ENCODE peak calls at places on chromosomes 6 and 20, in five cellular contexts. C is HCT116, K is IMR-90, I is PC-9, U is GM23338. R is an unnamed sample.

GRCh38 chr20:44596010-44596409 is 13.6 kb downstream of the PKIG start:
- DNase-seq in C (no peak), K (no peak), I (no peak), U (no peak), R (no peak)

GRCh38 chr6:108114861-108115597 is 40.5 kb upstream of the OSTM1 start:
- DNase-seq in C (no peak), K (peak; percentile 55), I (peak; percentile 3), U (peak; percentile 87), R (peak; percentile 59)

GRCh38 chr6:2792330-2792729 is 27.1 kb downstream of the WRNIP1 start:
- DNase-seq in C (peak; percentile 27), K (peak; percentile 50), I (no peak), U (no peak), R (peak; percentile 48)

GRCh38 chr6:169042061-169042460 is 211.6 kb downstream of the THBS2 start:
- DNase-seq in C (no peak), K (no peak), I (no peak), U (no peak), R (no peak)

GRCh38 chr6:33628401-33628964 is 7.4 kb downstream of the ITPR3 start:
- DNase-seq in C (no peak), K (no peak), I (no peak), U (no peak), R (no peak)

GRCh38 chr20:64230461-64231145 is 24.9 kb upstream of the PCMTD2 start:
- DNase-seq in C (no peak), K (no peak), I (no peak), U (no peak), R (no peak)

GRCh38 chr6:169722362-169723199 is 1.7 kb downstream of the PHF10 start:
- DNase-seq in C (no peak), K (peak; percentile 88), I (peak; percentile 7), U (peak; percentile 66), R (peak; percentile 55)

GRCh38 chr6:159728552-159728951 is 1.2 kb downstream of the WTAP start:
- DNase-seq in C (no peak), K (no peak), I (no peak), U (no peak), R (peak; percentile 19)

GRCh38 chr6:44342052-44342451 is 398 bp upstream of the SPATS1 start:
- DNase-seq in C (no peak), K (no peak), I (no peak), U (no peak), R (no peak)

GRCh38 chr20:20362774-20363435 is 5.0 kb upstream of the INSM1 start:
- DNase-seq in C (no peak), K (no peak), I (no peak), U (peak; percentile 84), R (no peak)

GRCh38 chr20:22584922-22585785 is 782 bp upstream of the FOXA2 start:
- DNase-seq in C (no peak), K (no peak), I (no peak), U (peak; percentile 72), R (no peak)

GRCh38 chr6:150297327-150298028 is 71.3 kb upstream of the IYD start:
- DNase-seq in C (no peak), K (no peak), I (peak; percentile 14), U (no peak), R (peak; percentile 80)

GRCh38 chr6:89467437-89467836 is 34.5 kb downstream of the ANKRD6 start:
- DNase-seq in C (no peak), K (no peak), I (no peak), U (no peak), R (no peak)

DNA sequence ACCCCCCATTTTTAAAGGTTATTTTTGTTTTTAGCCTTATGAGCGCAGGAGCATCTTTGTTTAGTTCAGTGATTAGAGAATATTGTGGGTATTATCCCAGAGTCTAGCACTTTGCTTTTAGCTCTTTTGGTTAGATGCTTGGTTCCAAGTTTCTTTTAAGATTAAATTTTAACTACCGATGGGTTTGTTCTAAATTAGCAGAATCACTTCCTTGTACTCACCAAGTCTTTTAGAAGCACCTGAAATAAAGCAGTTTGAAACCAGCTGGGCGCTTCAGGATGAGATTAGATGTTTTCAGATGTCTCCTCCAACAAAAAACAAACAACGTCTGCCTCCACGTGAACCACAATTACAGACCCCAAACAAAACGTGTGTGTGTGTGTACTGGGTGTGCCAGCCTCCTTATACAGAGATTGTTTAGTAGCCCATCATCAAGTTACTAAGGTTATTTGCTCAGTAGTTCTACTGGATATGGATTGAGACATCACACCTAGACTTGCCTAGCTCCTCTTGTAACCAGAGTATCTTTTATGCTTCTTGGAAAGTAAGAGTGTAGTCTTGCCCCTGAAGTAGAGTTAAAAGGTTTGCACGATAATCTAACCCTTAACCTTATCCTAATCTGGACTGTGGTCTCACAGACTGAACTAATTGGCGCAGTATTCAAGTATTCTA is 2.2 kb downstream of the DSTN start:
- DNase-seq in C (no peak), K (no peak), I (no peak), U (no peak), R (no peak)
- H3K4me3 ChIP-seq in C (no peak overlapping the region), K (peak overlapping the region; percentile 22), I (peak overlapping the region; percentile 95), U (peak overlapping the region; percentile 77), R (peak overlapping the region; percentile 88)

GRCh38 chr6:130276507-130276906 is 53.8 kb upstream of the SAMD3 start:
- DNase-seq in C (no peak), K (no peak), I (no peak), U (no peak), R (no peak)

GRCh38 chr6:130288065-130288464 is 65.3 kb upstream of the SAMD3 start:
- DNase-seq in C (no peak), K (peak; percentile 2), I (no peak), U (no peak), R (peak; percentile 17)

DNA sequence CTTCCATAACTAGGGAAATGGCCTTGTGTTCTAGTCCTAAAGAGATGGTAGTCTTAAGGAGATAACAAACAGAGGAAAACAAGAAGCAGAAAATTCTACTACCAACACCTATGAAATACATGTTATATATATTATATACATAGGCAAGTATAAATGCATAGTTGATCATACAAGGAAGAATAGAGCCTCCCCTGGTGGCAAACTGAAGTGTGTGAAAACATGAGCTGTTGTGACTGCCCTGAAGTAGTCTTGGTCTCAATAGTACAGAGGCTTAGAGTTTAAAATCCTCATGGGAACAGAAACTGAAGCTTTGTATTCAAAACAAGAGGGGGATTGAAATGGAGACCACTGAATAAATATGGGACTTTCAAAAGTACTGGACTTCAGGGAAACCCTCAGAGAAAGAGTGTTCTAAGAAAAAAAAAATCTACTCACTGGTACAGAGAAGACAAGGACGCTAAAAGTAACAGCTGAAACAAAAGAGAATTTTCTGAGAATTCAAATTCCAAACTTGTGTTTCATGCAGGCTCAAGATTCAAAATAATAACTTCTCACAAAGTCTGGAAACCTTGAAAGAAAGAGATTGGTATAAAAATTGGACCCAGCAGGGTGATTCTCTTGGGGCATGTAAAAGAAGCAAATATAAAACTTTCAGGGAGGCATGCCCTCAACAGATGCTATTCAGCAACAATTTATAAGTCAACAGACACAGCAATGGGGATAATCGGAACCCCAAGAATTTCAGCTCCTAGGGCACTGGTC is 59.7 kb upstream of the SAMD3 start:
- DNase-seq in C (peak; percentile 10), K (peak; percentile 45), I (no peak), U (peak; percentile 47), R (peak; percentile 63)
- H2AFZ ChIP-seq in C (no peak overlapping the region), K (no peak overlapping the region), I (no peak overlapping the region), U (peak overlapping the region; percentile 20), R (no peak overlapping the region)

GRCh38 chr6:71181565-71181964 is 107.0 kb upstream of the OGFRL1 start:
- DNase-seq in C (peak; percentile 13), K (peak; percentile 87), I (peak; percentile 69), U (peak; percentile 92), R (peak; percentile 95)
- H3K4me3 ChIP-seq in C (no peak overlapping the region), K (no peak overlapping the region), I (no peak overlapping the region), U (no peak overlapping the region), R (no peak overlapping the region)

DNA sequence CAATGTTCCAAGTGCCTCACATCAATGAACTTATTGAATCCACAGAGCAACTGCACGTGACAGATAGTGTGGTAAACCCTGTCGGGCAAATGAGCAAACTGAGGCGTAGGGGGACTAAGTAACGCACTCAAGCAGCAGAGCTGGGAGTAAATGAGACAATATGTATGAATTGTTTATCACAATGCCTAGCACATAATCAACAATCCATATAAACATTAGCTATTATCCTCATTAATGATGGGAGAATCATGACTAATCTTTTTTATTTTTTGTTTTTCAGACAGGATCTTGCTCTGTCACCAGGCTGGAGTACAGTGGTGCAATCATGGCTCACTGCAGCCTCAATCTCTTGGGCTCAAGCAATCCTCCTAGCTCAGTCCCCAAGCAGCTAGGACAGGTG is 43.9 kb upstream of the B4GALT5 start:
- DNase-seq in C (no peak), K (no peak), I (no peak), U (no peak), R (no peak)
- H2AFZ ChIP-seq in C (no peak overlapping the region), K (no peak overlapping the region), I (no peak overlapping the region), U (no peak overlapping the region), R (no peak overlapping the region)

GRCh38 chr6:18277181-18278006 is 13.1 kb upstream of the DEK start:
- DNase-seq in C (no peak), K (no peak), I (no peak), U (peak; percentile 66), R (no peak)

GRCh38 chr6:18280084-18280483 is 15.8 kb upstream of the DEK start:
- DNase-seq in C (no peak), K (no peak), I (peak; percentile 33), U (no peak), R (peak; percentile 38)

GRCh38 chr6:18281564-18281963 is 17.2 kb upstream of the DEK start:
- DNase-seq in C (no peak), K (no peak), I (no peak), U (no peak), R (no peak)

GRCh38 chr6:18276610-18277009 is 12.3 kb upstream of the DEK start:
- DNase-seq in C (no peak), K (no peak), I (no peak), U (no peak), R (no peak)
- H3K4me3 ChIP-seq in C (no peak overlapping the region), K (peak overlapping the region; percentile 62), I (no peak overlapping the region), U (peak overlapping the region; percentile 64), R (no peak overlapping the region)

GRCh38 chr6:163902993-163903392 is 488.5 kb downstream of the QKI start:
- DNase-seq in C (no peak), K (no peak), I (no peak), U (no peak), R (no peak)
- H2AFZ ChIP-seq in C (no peak overlapping the region), K (no peak overlapping the region), I (no peak overlapping the region), U (no peak overlapping the region), R (no peak overlapping the region)

R was measured in fibroblast of lung.